ENCODE peak calls at places on chromosomes 2 and 18, in seven cellular contexts. Y is stomach, O is cardiac muscle cell, G is AG04450, P is AG04449, J is GM12865, W is tibial artery. C is an unnamed sample.

GRCh38 chr2:237754182-237754581 is 44.4 kb upstream of the RBM44 start:
- DNase-seq in Y (no peak), O (peak; percentile 28), G (no peak), P (no peak), J (no peak), W (no peak), C (no peak)

GRCh38 chr2:152336103-152336853 is 1.3 kb downstream of the FMNL2 start:
- DNase-seq in Y (peak; percentile 58), O (peak; percentile 57), G (no peak), P (no peak), J (peak; percentile 59), W (peak; percentile 83), C (peak; percentile 19)

GRCh38 chr2:116719841-116720240 is 1094.7 kb upstream of the DDX18 start:
- DNase-seq in Y (no peak), O (no peak), G (no peak), P (no peak), J (no peak), W (no peak), C (no peak)

GRCh38 chr2:161426416-161426787 is 10.3 kb downstream of the TBR1 start:
- DNase-seq in Y (no peak), O (no peak), G (no peak), P (no peak), J (no peak), W (no peak), C (no peak)

GRCh38 chr2:204825054-204825453 is 279.8 kb downstream of the PARD3B start:
- DNase-seq in Y (no peak), O (no peak), G (no peak), P (no peak), J (no peak), W (no peak), C (no peak)

GRCh38 chr2:190180313-190181065 is 118.0 kb upstream of the MSTN start:
- DNase-seq in Y (peak; percentile 57), O (peak; percentile 32), G (no peak), P (no peak), J (peak; percentile 87), W (no peak), C (peak; percentile 45)

GRCh38 chr2:17754773-17755425 is 961 bp downstream of the GEN1 start:
- DNase-seq in Y (no peak), O (peak; percentile 23), G (no peak), P (no peak), J (peak; percentile 15), W (no peak), C (no peak)

GRCh38 chr2:138922973-138923563 is 142.9 kb upstream of the NXPH2 start:
- DNase-seq in Y (no peak), O (peak; percentile 60), G (no peak), P (no peak), J (no peak), W (no peak), C (no peak)

GRCh38 chr2:88253375-88253774 is 83.2 kb downstream of the THNSL2 start:
- DNase-seq in Y (no peak), O (no peak), G (no peak), P (no peak), J (no peak), W (no peak), C (no peak)

GRCh38 chr2:111041398-111042202 is 79.1 kb upstream of the BCL2L11 start:
- DNase-seq in Y (no peak), O (no peak), G (no peak), P (no peak), J (no peak), W (no peak), C (no peak)

GRCh38 chr2:227370087-227370486 is 9.0 kb downstream of the TM4SF20 start:
- DNase-seq in Y (no peak), O (peak; percentile 21), G (no peak), P (no peak), J (no peak), W (no peak), C (no peak)

GRCh38 chr2:108959401-108959800 is 29.6 kb downstream of the EDAR start:
- DNase-seq in Y (no peak), O (no peak), G (no peak), P (no peak), J (no peak), W (no peak), C (no peak)

GRCh38 chr2:177147093-177147694 is 65.4 kb upstream of the HNRNPA3 start:
- DNase-seq in Y (no peak), O (peak; percentile 67), G (no peak), P (peak; percentile 29), J (peak; percentile 72), W (no peak), C (no peak)

GRCh38 chr2:156229724-156230362 is 102.7 kb downstream of the NR4A2 start:
- DNase-seq in Y (no peak), O (no peak), G (no peak), P (no peak), J (no peak), W (no peak), C (no peak)

GRCh38 chr2:231891514-231891905 is 34.7 kb downstream of the NPPC start:
- DNase-seq in Y (no peak), O (no peak), G (no peak), P (no peak), J (no peak), W (no peak), C (no peak)

GRCh38 chr2:212945526-212945925 is 205.9 kb downstream of the IKZF2 start:
- DNase-seq in Y (no peak), O (no peak), G (no peak), P (no peak), J (no peak), W (no peak), C (no peak)

GRCh38 chr2:64841462-64841861 is 147.7 kb upstream of the SLC1A4 start:
- DNase-seq in Y (no peak), O (no peak), G (no peak), P (no peak), J (no peak), W (no peak), C (no peak)

GRCh38 chr18:8324343-8325065 is 284.7 kb upstream of the RAB12 start:
- DNase-seq in Y (no peak), O (no peak), G (no peak), P (no peak), J (no peak), W (no peak), C (no peak)
- TF ChIP-seq CTCF in Y (no peak), O (no peak), G (no peak), P (no peak), J (no peak), W (no peak), C (no peak)

GRCh38 chr18:78514910-78515670 is 464.5 kb upstream of the SALL3 start:
- DNase-seq in Y (peak; percentile 16), O (no peak), G (no peak), P (no peak), J (no peak), W (no peak), C (no peak)

GRCh38 chr18:78511666-78512065 is 468.0 kb upstream of the SALL3 start:
- DNase-seq in Y (no peak), O (no peak), G (no peak), P (no peak), J (no peak), W (no peak), C (no peak)

GRCh38 chr18:78507217-78507616 is 472.4 kb upstream of the SALL3 start:
- DNase-seq in Y (no peak), O (no peak), G (no peak), P (no peak), J (no peak), W (no peak), C (no peak)

GRCh38 chr18:78512080-78512601 is 467.5 kb upstream of the SALL3 start:
- DNase-seq in Y (no peak), O (no peak), G (no peak), P (no peak), J (no peak), W (no peak), C (no peak)

DNA sequence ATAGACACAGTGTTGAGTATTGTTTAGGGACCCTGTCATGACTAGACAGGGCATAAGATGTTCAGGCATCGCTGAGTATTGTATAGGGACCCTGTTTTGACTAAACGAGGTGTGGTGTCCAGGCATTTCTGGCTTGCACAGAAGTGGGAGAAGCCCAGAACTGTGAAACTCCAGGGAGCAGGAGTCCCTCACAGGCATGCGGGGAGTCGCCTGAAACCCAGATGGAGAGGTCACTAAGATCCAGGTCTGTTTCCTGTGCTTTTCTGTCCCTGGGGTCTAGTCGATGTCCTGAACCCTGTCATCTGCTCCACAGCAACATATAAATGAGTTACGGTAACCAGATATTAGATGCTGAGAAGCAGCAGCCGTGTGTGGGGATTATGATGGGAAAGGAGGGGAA is 469.0 kb upstream of the SALL3 start:
- DNase-seq in Y (no peak), O (no peak), G (no peak), P (no peak), J (no peak), W (no peak), C (no peak)
- TF ChIP-seq CTCF in Y (no peak), O (no peak), G (no peak), P (no peak), J (no peak), W (no peak), C (no peak)

GRCh38 chr2:158635961-158636601 is 159.0 kb upstream of the DAPL1 start:
- DNase-seq in Y (no peak), O (no peak), G (no peak), P (no peak), J (no peak), W (no peak), C (no peak)

GRCh38 chr2:158629116-158629515 is 166.0 kb upstream of the DAPL1 start:
- DNase-seq in Y (no peak), O (no peak), G (no peak), P (no peak), J (no peak), W (no peak), C (no peak)

GRCh38 chr2:158633261-158633660 is 161.9 kb upstream of the DAPL1 start:
- DNase-seq in Y (no peak), O (no peak), G (no peak), P (no peak), J (no peak), W (no peak), C (no peak)

GRCh38 chr2:158637357-158637756 is 157.8 kb upstream of the DAPL1 start:
- DNase-seq in Y (no peak), O (no peak), G (no peak), P (no peak), J (no peak), W (no peak), C (no peak)

GRCh38 chr2:158634627-158635026 is 160.5 kb upstream of the DAPL1 start:
- DNase-seq in Y (no peak), O (no peak), G (no peak), P (no peak), J (no peak), W (no peak), C (no peak)
- TF ChIP-seq CTCF in Y (no peak), O (no peak), G (no peak), P (no peak), J (no peak), W (no peak), C (no peak)

GRCh38 chr18:21109936-21110666 is 1.5 kb downstream of the ROCK1 start:
- DNase-seq in Y (no peak), O (no peak), G (no peak), P (no peak), J (no peak), W (no peak), C (no peak)

GRCh38 chr18:21111351-21112139 is at the start of gene ROCK1:
- DNase-seq in Y (peak; percentile 99), O (peak; percentile 98), G (peak; percentile 95), P (peak; percentile 74), J (peak; percentile 98), W (peak; percentile 99), C (peak; percentile 98)

GRCh38 chr18:21112140-21112473 is 494 bp upstream of the ROCK1 start:
- DNase-seq in Y (no peak), O (no peak), G (no peak), P (no peak), J (no peak), W (peak; percentile 70), C (no peak)

GRCh38 chr18:21112543-21113105 is 1.0 kb upstream of the ROCK1 start:
- DNase-seq in Y (no peak), O (peak; percentile 17), G (no peak), P (no peak), J (no peak), W (no peak), C (no peak)

GRCh38 chr18:21110667-21111350 is 804 bp downstream of the ROCK1 start:
- DNase-seq in Y (peak; percentile 57), O (peak; percentile 38), G (no peak), P (no peak), J (peak; percentile 79), W (no peak), C (no peak)
- TF ChIP-seq CTCF in Y (no peak), O (no peak), G (no peak), P (no peak), J (no peak), W (no peak), C (no peak)